ENCODE peak calls at places on chromosomes 3 and 15, in eight cellular contexts. H, M, T, R, O, C, Y and U are unnamed samples.

GRCh38 chr3:124461838-124462632 is 268.2 kb upstream of the UMPS start:
- DNase-seq in M (no peak), H (no peak), Y (no peak), R (no peak), O (peak; percentile 23), T (no peak), C (no peak), U (no peak)

GRCh38 chr15:66713843-66714508 is 11.9 kb downstream of the SMAD6 start:
- DNase-seq in O (no peak), H (no peak), R (no peak), Y (no peak), M (no peak), T (no peak), C (no peak), U (peak; percentile 46)

GRCh38 chr3:62686486-62686885 is 188.7 kb downstream of the CADPS start:
- DNase-seq in Y (no peak), O (no peak), T (no peak), M (no peak), H (no peak), R (no peak), C (no peak), U (no peak)

GRCh38 chr3:123919353-123919752 is 35.2 kb upstream of the MYLK start:
- DNase-seq in R (no peak), Y (no peak), H (no peak), M (no peak), O (no peak), C (no peak), T (no peak), U (no peak)

GRCh38 chr3:9180764-9181117 is 68.7 kb downstream of the SRGAP3 start:
- DNase-seq in C (no peak), T (no peak), H (no peak), Y (no peak), M (peak; percentile 75), R (no peak), O (no peak), U (no peak)

GRCh38 chr3:125132815-125133214 is 77.0 kb upstream of the HEG1 start:
- DNase-seq in C (no peak), H (no peak), O (no peak), Y (no peak), R (no peak), T (no peak), M (no peak), U (no peak)

GRCh38 chr3:53579636-53580035 is 85.2 kb downstream of the CACNA1D start:
- DNase-seq in Y (no peak), T (no peak), M (no peak), R (no peak), C (no peak), H (no peak), O (no peak), U (no peak)

GRCh38 chr3:72836923-72837322 is 11.3 kb downstream of the SHQ1 start:
- DNase-seq in O (no peak), T (peak; percentile 94), C (no peak), M (peak; percentile 88), Y (no peak), R (peak; percentile 93), H (peak; percentile 80), U (no peak)

GRCh38 chr3:11774296-11774877 is 72.3 kb downstream of the TAMM41 start:
- DNase-seq in C (no peak), M (no peak), T (no peak), Y (peak; percentile 55), O (peak; percentile 49), R (peak; percentile 23), H (no peak), U (no peak)

GRCh38 chr3:5162102-5162501 is 25.4 kb upstream of the EDEM1 start:
- DNase-seq in R (no peak), O (no peak), C (no peak), T (no peak), Y (no peak), M (no peak), H (no peak), U (no peak)

GRCh38 chr3:69888946-69889315 is 110.6 kb upstream of the SAMMSON start:
- DNase-seq in T (no peak), H (no peak), Y (no peak), R (no peak), C (no peak), M (no peak), O (no peak), U (no peak)

GRCh38 chr15:31498329-31498728 is 171.7 kb downstream of the KLF13 start:
- DNase-seq in O (no peak), T (no peak), H (no peak), Y (no peak), R (no peak), C (no peak), M (no peak), U (no peak)

GRCh38 chr15:31499953-31500808 is 173.5 kb downstream of the KLF13 start:
- DNase-seq in C (no peak), Y (no peak), O (no peak), R (no peak), H (no peak), M (no peak), T (no peak), U (no peak)

GRCh38 chr15:31497838-31498237 is 171.2 kb downstream of the KLF13 start:
- DNase-seq in H (no peak), M (no peak), Y (no peak), T (no peak), R (no peak), O (no peak), C (no peak), U (no peak)

GRCh38 chr15:31498756-31499155 is 172.1 kb downstream of the KLF13 start:
- DNase-seq in R (no peak), Y (no peak), O (no peak), M (no peak), H (no peak), C (no peak), T (no peak), U (no peak)

DNA sequence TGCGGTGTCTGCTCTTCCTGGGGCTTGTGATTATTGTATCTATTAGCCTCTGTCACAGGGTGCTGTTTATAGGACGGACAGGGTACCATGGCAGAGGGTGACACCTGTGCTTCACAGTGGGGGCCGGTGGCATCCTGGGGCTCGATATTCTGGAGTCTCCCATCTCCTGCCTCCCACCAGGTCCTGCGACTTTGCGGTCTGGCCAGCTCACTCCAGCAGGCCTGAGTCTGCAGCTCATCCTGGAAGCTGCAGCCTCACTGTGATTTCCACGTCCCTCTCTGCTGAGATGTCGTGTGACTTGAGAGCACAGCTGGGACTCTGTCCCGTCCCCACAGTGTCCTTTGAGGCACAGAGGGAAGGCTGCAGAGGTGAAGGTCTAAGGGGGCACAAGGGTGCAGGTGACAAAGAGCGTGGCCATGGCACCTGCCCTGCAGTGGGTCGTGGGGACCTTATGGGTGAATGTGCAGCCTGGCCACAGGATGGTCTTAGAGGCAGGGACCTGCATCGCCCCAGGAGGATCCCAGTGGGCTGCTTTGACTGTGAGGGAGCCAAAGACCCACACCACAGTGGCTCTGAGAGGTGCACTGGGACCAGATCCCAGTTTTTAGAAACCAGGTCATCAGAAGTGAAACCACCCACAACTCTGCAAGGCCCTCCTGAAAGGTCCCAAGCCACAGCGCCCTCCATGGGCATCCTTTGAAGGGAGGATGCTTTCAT is 172.8 kb downstream of the KLF13 start:
- DNase-seq in O (no peak), C (no peak), T (no peak), M (no peak), H (no peak), Y (no peak), R (no peak), U (no peak)
- H3K27me3 ChIP-seq in O (no peaks in the 10 kb centered on the region), C (no peaks in the 10 kb centered on the region), T (no peaks in the 10 kb centered on the region), M (no peaks in the 10 kb centered on the region), H (no peaks in the 10 kb centered on the region), Y (no peaks in the 10 kb centered on the region), R (no peaks in the 10 kb centered on the region), U (no peaks in the 10 kb centered on the region)

GRCh38 chr15:101438482-101439284 is 50.8 kb downstream of the PCSK6 start:
- DNase-seq in M (no peak), R (no peak), O (no peak), T (no peak), H (no peak), Y (no peak), C (no peak), U (no peak)

GRCh38 chr15:101440846-101441590 is 48.5 kb downstream of the PCSK6 start:
- DNase-seq in O (no peak), R (no peak), T (no peak), M (no peak), H (no peak), C (no peak), Y (no peak), U (no peak)

GRCh38 chr15:101437618-101438481 is 51.7 kb downstream of the PCSK6 start:
- DNase-seq in H (no peak), C (no peak), R (no peak), O (no peak), Y (no peak), M (no peak), T (no peak), U (no peak)

GRCh38 chr15:101439920-101440319 is 49.6 kb downstream of the PCSK6 start:
- DNase-seq in H (no peak), T (no peak), R (no peak), M (no peak), O (no peak), C (no peak), Y (no peak), U (no peak)

GRCh38 chr15:101439285-101439919 is 50.1 kb downstream of the PCSK6 start:
- DNase-seq in R (no peak), Y (no peak), C (no peak), H (no peak), O (no peak), M (no peak), T (no peak), U (no peak)
- H3K4me3 ChIP-seq in R (no peak overlapping the region), Y (no peak overlapping the region), C (no peak overlapping the region), H (no peak overlapping the region), O (no peak overlapping the region), M (no peak overlapping the region), T (peak overlapping the region; percentile 9), U (no peak overlapping the region)

GRCh38 chr3:42077785-42078184 is 13.4 kb upstream of the TRAK1 start:
- DNase-seq in Y (no peak), M (no peak), R (no peak), O (no peak), C (no peak), H (peak; percentile 42), T (no peak), U (no peak)
- H3K36me3 ChIP-seq in Y (no peaks in the 10 kb centered on the region), M (no peaks in the 10 kb centered on the region), R (no peaks in the 10 kb centered on the region), O (no peaks in the 10 kb centered on the region), C (no peaks in the 10 kb centered on the region), H (no peaks in the 10 kb centered on the region), T (no peaks in the 10 kb centered on the region), U (no peaks in the 10 kb centered on the region)

GRCh38 chr3:194307849-194308248 is 43.3 kb downstream of the CPN2 start:
- DNase-seq in T (peak; percentile 28), Y (no peak), M (no peak), C (no peak), R (no peak), H (no peak), O (no peak), U (no peak)

GRCh38 chr3:194306109-194306686 is 44.9 kb downstream of the CPN2 start:
- DNase-seq in H (no peak), O (no peak), Y (peak; percentile 77), C (peak; percentile 69), M (no peak), R (no peak), T (peak; percentile 58), U (peak; percentile 83)

GRCh38 chr3:194305356-194306108 is 45.6 kb downstream of the CPN2 start:
- DNase-seq in R (no peak), T (peak; percentile 46), O (no peak), C (no peak), H (no peak), Y (no peak), M (no peak), U (no peak)

GRCh38 chr3:194308635-194309213 is 42.4 kb downstream of the CPN2 start:
- DNase-seq in M (no peak), H (no peak), T (no peak), C (no peak), R (no peak), Y (no peak), O (no peak), U (no peak)

GRCh38 chr3:194306771-194307640 is 44.1 kb downstream of the CPN2 start:
- DNase-seq in Y (peak; percentile 57), M (no peak), H (no peak), C (peak; percentile 46), T (peak; percentile 33), R (peak; percentile 74), O (no peak), U (peak; percentile 84)
- H3K27me3 ChIP-seq in Y (no peaks in the 10 kb centered on the region), M (no peaks in the 10 kb centered on the region), H (peaks cover 45% of the 10 kb centered on the region), C (no peaks in the 10 kb centered on the region), T (no peaks in the 10 kb centered on the region), R (no peaks in the 10 kb centered on the region), O (no peaks in the 10 kb centered on the region), U (no peaks in the 10 kb centered on the region)